ENCODE peak calls at places on chromosome 3, in four cellular contexts. X is endothelial cell, I is non-pigmented ciliary epithelial cell, G is choroid plexus epithelial cell. H is an unnamed sample.

GRCh38 chr3:151276038-151277027 is 2.0 kb downstream of the P2RY14 start:
- DNase-seq in X (no peak), I (no peak), G (no peak), H (no peak)

GRCh38 chr3:71168961-71169411 is 414.5 kb downstream of the FOXP1 start:
- DNase-seq in X (no peak), I (no peak), G (peak; percentile 45), H (no peak)

GRCh38 chr3:75144396-75144795 is 519.7 kb upstream of the FRG2C start:
- DNase-seq in X (no peak), I (no peak), G (no peak), H (no peak)

GRCh38 chr3:45976191-45977091 is 19.2 kb downstream of the FYCO1 start:
- DNase-seq in X (no peak), I (no peak), G (no peak), H (no peak)

GRCh38 chr3:171846594-171846993 is 3.4 kb downstream of the TMEM212 start:
- DNase-seq in X (no peak), I (no peak), G (peak; percentile 80), H (no peak)

GRCh38 chr3:27900316-27900715 is 178.2 kb upstream of the EOMES start:
- DNase-seq in X (no peak), I (no peak), G (no peak), H (no peak)

GRCh38 chr3:31479431-31479830 is 53.3 kb upstream of the STT3B start:
- DNase-seq in X (no peak), I (no peak), G (no peak), H (no peak)

GRCh38 chr3:157082305-157082981 is 77.5 kb downstream of the CCNL1 start:
- DNase-seq in X (no peak), I (no peak), G (peak; percentile 61), H (no peak)

GRCh38 chr3:108062051-108062450 is 28.8 kb downstream of the CD47 start:
- DNase-seq in X (no peak), I (no peak), G (no peak), H (no peak)

GRCh38 chr3:94159062-94159726 is 96.3 kb downstream of the NSUN3 start:
- DNase-seq in X (no peak), I (no peak), G (peak; percentile 87), H (no peak)

GRCh38 chr3:152737021-152737908 is 97.7 kb upstream of the P2RY1 start:
- DNase-seq in X (no peak), I (peak; percentile 69), G (peak; percentile 89), H (no peak)

GRCh38 chr3:66164155-66164554 is 56.6 kb upstream of the SLC25A26 start:
- DNase-seq in X (no peak), I (no peak), G (no peak), H (no peak)

GRCh38 chr3:42377681-42378080 is 32.7 kb downstream of the LYZL4 start:
- DNase-seq in X (no peak), I (peak; percentile 10), G (no peak), H (no peak)

GRCh38 chr3:70979983-70980645 is 603.4 kb downstream of the FOXP1 start:
- DNase-seq in X (no peak), I (no peak), G (no peak), H (no peak)

GRCh38 chr3:149441662-149442442 is 32.6 kb upstream of the TM4SF4 start:
- DNase-seq in X (no peak), I (no peak), G (no peak), H (no peak)

GRCh38 chr3:164380156-164380555 is 698.1 kb downstream of the SI start:
- DNase-seq in X (no peak), I (no peak), G (no peak), H (no peak)

GRCh38 chr3:51974963-51975856 is at the start of gene ABHD14A:
- DNase-seq in X (peak; percentile 64), I (no peak), G (peak; percentile 68), H (peak; percentile 57)

GRCh38 chr3:189845069-189845468 is 213.9 kb downstream of the TP63 start:
- DNase-seq in X (no peak), I (no peak), G (no peak), H (no peak)

GRCh38 chr3:87873136-87873535 is 185.7 kb downstream of the CGGBP1 start:
- DNase-seq in X (no peak), I (no peak), G (peak; percentile 59), H (no peak)

GRCh38 chr3:131140891-131141290 is 114.2 kb downstream of the NEK11 start:
- DNase-seq in X (no peak), I (no peak), G (no peak), H (no peak)

GRCh38 chr3:52204337-52205073 is 6.5 kb downstream of the ALAS1 start:
- DNase-seq in X (no peak), I (no peak), G (no peak), H (no peak)

GRCh38 chr3:64111872-64112271 is 88.6 kb upstream of the PSMD6 start:
- DNase-seq in X (no peak), I (no peak), G (no peak), H (no peak)

GRCh38 chr3:102069211-102069662 is 219.9 kb downstream of the NFKBIZ start:
- DNase-seq in X (no peak), I (no peak), G (peak; percentile 85), H (no peak)

GRCh38 chr3:23826382-23827061 is 20.8 kb downstream of the UBE2E1 start:
- DNase-seq in X (no peak), I (no peak), G (peak; percentile 54), H (no peak)

GRCh38 chr3:45951946-45952345 is 8.7 kb downstream of the CXCR6 start:
- DNase-seq in X (no peak), I (no peak), G (no peak), H (no peak)

GRCh38 chr3:172061724-172062184 is 22.4 kb downstream of the FNDC3B start:
- DNase-seq in X (no peak), I (no peak), G (no peak), H (no peak)

H was measured in T follicular helper cell.